ENCODE peak calls at places on chromosomes 3 and 15, in seven cellular contexts. C is endodermal cell, J is lower lobe of right lung, U is colonic mucosa, A is brain microvascular endothelial cell, K is foreskin keratinocyte, X is AG04449. Z is an unnamed sample.

GRCh38 chr3:48408823-48409281 is 21.0 kb downstream of the PLXNB1 start:
- DNase-seq in X (no peak), A (no peak), U (peak; percentile 15), K (no peak), J (peak; percentile 20), C (peak; percentile 71), Z (peak; percentile 19)

GRCh38 chr3:57683286-57683685 is 9.6 kb downstream of the DENND6A start:
- DNase-seq in U (no peak), C (no peak), X (no peak), A (no peak), J (no peak), K (no peak), Z (no peak)

GRCh38 chr3:108588616-108589015 is 622 bp downstream of the CIP2A start:
- DNase-seq in C (no peak), J (no peak), K (no peak), X (no peak), U (no peak), A (no peak), Z (no peak)

GRCh38 chr15:99123706-99124451 is 19.0 kb downstream of the SYNM start:
- DNase-seq in C (peak; percentile 90), A (peak; percentile 85), U (peak; percentile 69), K (peak; percentile 93), J (peak; percentile 69), X (peak; percentile 89), Z (peak; percentile 58)

GRCh38 chr15:60412807-60413597 is 15.2 kb upstream of the ANXA2 start:
- DNase-seq in K (no peak), U (no peak), J (no peak), C (peak; percentile 58), A (no peak), X (no peak), Z (no peak)

GRCh38 chr3:64104691-64105101 is 81.4 kb upstream of the PSMD6 start:
- DNase-seq in U (no peak), X (no peak), J (no peak), A (no peak), C (no peak), K (peak; percentile 95), Z (no peak)

GRCh38 chr3:129021140-129021551 is 20.0 kb downstream of the EFCC1 start:
- DNase-seq in J (no peak), X (no peak), K (no peak), C (no peak), U (no peak), A (no peak), Z (no peak)

GRCh38 chr15:22224241-22224671 is 143.9 kb downstream of the OR4M2 start:
- DNase-seq in C (no peak), X (no peak), K (no peak), J (no peak), A (no peak), U (no peak), Z (peak; percentile 22)

GRCh38 chr15:75776075-75776443 is 63.4 kb upstream of the CSPG4 start:
- DNase-seq in C (peak; percentile 79), A (peak; percentile 57), X (peak; percentile 28), J (no peak), K (no peak), U (no peak), Z (no peak)

GRCh38 chr3:14324224-14324944 is 78.0 kb upstream of the SLC6A6 start:
- DNase-seq in C (peak; percentile 85), X (no peak), U (no peak), K (peak; percentile 47), J (no peak), A (peak; percentile 2), Z (no peak)

GRCh38 chr15:81152799-81153198 is 18.7 kb downstream of the CFAP161 start:
- DNase-seq in J (no peak), X (no peak), U (no peak), K (peak; percentile 13), C (no peak), A (no peak), Z (no peak)

GRCh38 chr3:58183221-58183620 is 27.6 kb downstream of the DNASE1L3 start:
- DNase-seq in X (no peak), J (no peak), K (no peak), C (no peak), U (no peak), A (no peak), Z (no peak)

GRCh38 chr3:17891139-17891850 is 148.9 kb upstream of the TBC1D5 start:
- DNase-seq in K (peak; percentile 80), J (no peak), C (no peak), U (no peak), X (no peak), A (no peak), Z (no peak)

GRCh38 chr3:16423298-16423697 is 90.2 kb downstream of the RFTN1 start:
- DNase-seq in C (no peak), U (no peak), A (no peak), J (no peak), X (no peak), K (peak; percentile 62), Z (no peak)

GRCh38 chr3:10848261-10848660 is 32.2 kb downstream of the SLC6A11 start:
- DNase-seq in U (no peak), A (no peak), X (no peak), J (no peak), C (no peak), K (peak; percentile 93), Z (no peak)

DNA sequence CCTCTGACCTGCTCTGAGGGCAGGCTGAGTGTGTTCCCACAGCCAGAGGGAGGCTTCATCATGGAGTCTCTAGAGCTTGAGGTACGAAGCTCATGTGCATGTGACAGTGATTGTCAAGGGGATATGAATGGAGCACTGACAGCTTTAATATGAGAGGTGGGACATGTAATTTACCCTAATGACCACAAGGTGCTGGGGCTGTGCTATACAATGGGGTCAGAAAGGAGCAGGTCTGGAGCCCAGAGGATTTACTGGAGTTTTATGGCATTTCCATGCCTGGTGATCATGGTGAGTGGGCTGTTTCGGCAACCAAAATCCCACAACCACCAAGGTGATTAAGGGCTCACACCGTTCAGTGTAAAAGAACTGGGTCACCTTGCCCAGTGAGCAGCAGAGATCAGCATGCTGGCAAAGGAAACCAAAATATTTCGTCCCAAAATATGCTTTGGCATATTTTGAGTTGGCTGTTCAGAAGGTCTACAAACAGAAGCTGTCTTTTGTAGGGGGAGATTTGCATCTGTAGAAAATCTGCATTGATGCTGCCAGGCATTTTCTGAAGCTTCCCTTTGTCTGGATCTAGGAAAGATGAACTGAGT is 40.1 kb upstream of the RASGRF1 start:
- DNase-seq in K (no peak), A (no peak), X (no peak), U (no peak), C (no peak), J (no peak), Z (no peak)
- TF ChIP-seq CTCF in K (peak; percentile 33), A (peak; percentile 30), X (no peak), U (no peak), C (peak; percentile 68), J (no peak), Z (no peak)

GRCh38 chr3:112807685-112808084 is 39.0 kb downstream of the CD200R1L start:
- DNase-seq in J (no peak), X (no peak), U (no peak), A (no peak), K (no peak), C (no peak), Z (no peak)
- TF ChIP-seq CTCF in J (no peak), X (no peak), U (no peak), A (no peak), K (no peak), C (no peak), Z (no peak)

GRCh38 chr15:82921242-82921641 is 31.3 kb downstream of the HOMER2 start:
- DNase-seq in C (no peak), A (no peak), K (no peak), X (no peak), U (no peak), J (no peak), Z (no peak)
- TF ChIP-seq CTCF in C (no peak), A (no peak), K (no peak), X (no peak), U (no peak), J (no peak), Z (no peak)

GRCh38 chr3:96813134-96813819 is 1.1 kb upstream of the EPHA6 start:
- DNase-seq in X (no peak), K (peak; percentile 60), A (peak; percentile 32), C (peak; percentile 96), J (peak; percentile 65), U (peak; percentile 67), Z (no peak)
- TF ChIP-seq CTCF in X (peak; percentile 73), K (peak; percentile 89), A (peak; percentile 77), C (peak; percentile 89), J (peak; percentile 55), U (peak; percentile 36), Z (no peak)

GRCh38 chr15:44728576-44729393 is 7.5 kb upstream of the TRIM69 start:
- DNase-seq in A (peak; percentile 99), U (peak; percentile 97), C (peak; percentile 97), X (peak; percentile 91), J (peak; percentile 97), K (peak; percentile 98), Z (peak; percentile 82)

GRCh38 chr15:44726136-44726535 is 10.2 kb upstream of the TRIM69 start:
- DNase-seq in J (no peak), C (no peak), K (no peak), U (no peak), X (no peak), A (no peak), Z (no peak)

GRCh38 chr15:44726568-44727461 is 9.5 kb upstream of the TRIM69 start:
- DNase-seq in K (peak; percentile 93), C (peak; percentile 71), U (peak; percentile 78), A (peak; percentile 92), X (peak; percentile 76), J (no peak), Z (no peak)

GRCh38 chr15:44729394-44729913 is 6.9 kb upstream of the TRIM69 start:
- DNase-seq in U (peak; percentile 56), J (peak; percentile 53), X (no peak), A (no peak), K (no peak), C (no peak), Z (no peak)

DNA sequence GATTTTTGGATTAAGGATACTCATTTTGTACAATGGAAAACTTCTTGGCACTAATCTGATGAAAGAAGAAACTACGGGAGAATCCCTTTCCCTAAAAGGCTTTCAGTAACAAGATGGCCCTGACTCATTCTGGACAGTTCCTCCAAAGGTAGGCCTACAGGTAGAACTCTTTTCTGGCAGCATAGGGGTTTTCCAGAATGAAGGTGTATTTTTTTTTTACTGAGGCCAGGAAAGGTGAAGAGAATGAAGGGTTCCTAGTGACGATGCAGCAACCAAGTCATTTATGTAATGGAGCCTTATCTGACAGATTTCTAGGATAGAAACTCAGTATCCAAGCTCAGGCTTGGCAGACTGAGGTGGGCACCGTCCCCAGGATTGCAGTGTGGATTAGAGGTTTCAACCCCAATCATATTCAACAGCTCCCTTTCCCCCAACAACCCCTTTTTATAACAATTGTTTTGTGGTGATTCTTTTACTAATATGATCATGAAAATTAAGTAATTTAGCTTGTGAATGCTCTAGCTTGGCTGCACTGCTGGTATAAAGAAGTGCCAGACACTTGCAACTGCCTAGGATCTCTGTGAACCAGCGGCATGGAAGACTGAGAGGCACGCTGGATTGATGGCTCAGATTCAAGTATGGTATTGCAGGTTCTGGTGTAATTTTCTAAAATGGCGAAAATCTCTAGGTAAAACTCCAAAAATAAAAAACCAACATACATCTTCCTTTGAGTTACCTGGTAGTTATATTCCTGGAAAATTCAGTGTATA is 8.7 kb upstream of the TRIM69 start:
- DNase-seq in A (no peak), J (no peak), X (no peak), C (no peak), U (no peak), K (peak; percentile 74), Z (no peak)
- TF ChIP-seq CTCF in A (no peak), J (no peak), X (no peak), C (no peak), U (no peak), K (no peak), Z (no peak)